ENCODE peak calls at places on chromosomes 13 and 19, in six cellular contexts. One of them, this sample, is unnamed. For H3K9me3, the result is how much of the 10 kb centered on the place peaks cover.

GRCh38 chr13:73337511-73337910 is 278.7 kb downstream of the KLF5 start:
- DNase-seq in HCT116: no peak
- DNase-seq in K562: no peak
- DNase-seq in heart right ventricle: no peak
- DNase-seq in mucosa of descending colon: no peak
- DNase-seq in cardiac muscle cell: no peak
- DNase-seq in this sample: no peak

GRCh38 chr13:44108345-44108858 is 228.7 kb downstream of the LACC1 start:
- DNase-seq in heart right ventricle: peak
- DNase-seq in HCT116: no peak
- DNase-seq in mucosa of descending colon: peak
- DNase-seq in cardiac muscle cell: no peak
- DNase-seq in K562: no peak
- DNase-seq in this sample: no peak

GRCh38 chr13:48412881-48413351 is at the start of gene LPAR6:
- DNase-seq in cardiac muscle cell: no peak
- DNase-seq in HCT116: no peak
- DNase-seq in heart right ventricle: peak
- DNase-seq in K562: no peak
- DNase-seq in mucosa of descending colon: no peak
- DNase-seq in this sample: peak

GRCh38 chr19:33421368-33421767 is 47.9 kb downstream of the CEBPG start:
- DNase-seq in mucosa of descending colon: peak
- DNase-seq in HCT116: no peak
- DNase-seq in K562: no peak
- DNase-seq in cardiac muscle cell: no peak
- DNase-seq in heart right ventricle: no peak
- DNase-seq in this sample: no peak

GRCh38 chr19:51366999-51367564 is 894 bp upstream of the ETFB start:
- DNase-seq in mucosa of descending colon: peak
- DNase-seq in K562: no peak
- DNase-seq in heart right ventricle: peak
- DNase-seq in cardiac muscle cell: peak
- DNase-seq in HCT116: no peak
- DNase-seq in this sample: no peak

GRCh38 chr19:38664503-38665211 is 17.2 kb downstream of the ACTN4 start:
- DNase-seq in cardiac muscle cell: peak
- DNase-seq in mucosa of descending colon: no peak
- DNase-seq in HCT116: no peak
- DNase-seq in K562: peak
- DNase-seq in heart right ventricle: no peak
- DNase-seq in this sample: no peak

GRCh38 chr19:48135411-48135810 is 24.8 kb upstream of the PLA2G4C start:
- DNase-seq in mucosa of descending colon: no peak
- DNase-seq in K562: peak
- DNase-seq in heart right ventricle: no peak
- DNase-seq in HCT116: no peak
- DNase-seq in cardiac muscle cell: no peak
- DNase-seq in this sample: no peak

GRCh38 chr13:33862006-33862405 is 44.1 kb downstream of the RFC3 start:
- DNase-seq in HCT116: no peak
- DNase-seq in heart right ventricle: no peak
- DNase-seq in K562: no peak
- DNase-seq in cardiac muscle cell: no peak
- DNase-seq in mucosa of descending colon: no peak
- DNase-seq in this sample: no peak

GRCh38 chr19:1400281-1401137 is 833 bp downstream of the GAMT start:
- DNase-seq in mucosa of descending colon: no peak
- DNase-seq in heart right ventricle: peak
- DNase-seq in K562: peak
- DNase-seq in HCT116: no peak
- DNase-seq in cardiac muscle cell: peak
- DNase-seq in this sample: peak

GRCh38 chr13:32639502-32640105 is 53.4 kb downstream of the PDS5B start:
- DNase-seq in K562: peak
- DNase-seq in heart right ventricle: peak
- DNase-seq in HCT116: peak
- DNase-seq in cardiac muscle cell: peak
- DNase-seq in mucosa of descending colon: no peak
- DNase-seq in this sample: peak

GRCh38 chr13:75365724-75366173 is 116.2 kb downstream of the TBC1D4 start:
- DNase-seq in HCT116: peak
- DNase-seq in K562: no peak
- DNase-seq in mucosa of descending colon: no peak
- DNase-seq in heart right ventricle: no peak
- DNase-seq in cardiac muscle cell: no peak
- DNase-seq in this sample: no peak

GRCh38 chr19:29478578-29479565 is 46.9 kb upstream of the VSTM2B start:
- DNase-seq in mucosa of descending colon: peak
- DNase-seq in K562: peak
- DNase-seq in cardiac muscle cell: peak
- DNase-seq in HCT116: peak
- DNase-seq in heart right ventricle: no peak
- DNase-seq in this sample: no peak

GRCh38 chr19:35869327-35870123 is 1.2 kb downstream of the APLP1 start:
- DNase-seq in mucosa of descending colon: peak
- DNase-seq in K562: peak
- DNase-seq in HCT116: peak
- DNase-seq in cardiac muscle cell: peak
- DNase-seq in heart right ventricle: peak
- DNase-seq in this sample: peak

GRCh38 chr19:34676697-34677385 is at the start of gene SCGB2B2:
- DNase-seq in K562: no peak
- DNase-seq in HCT116: peak
- DNase-seq in mucosa of descending colon: peak
- DNase-seq in heart right ventricle: peak
- DNase-seq in cardiac muscle cell: peak
- DNase-seq in this sample: no peak

GRCh38 chr19:2034729-2035589 is 16.1 kb downstream of the MKNK2 start:
- DNase-seq in mucosa of descending colon: peak
- DNase-seq in heart right ventricle: no peak
- DNase-seq in cardiac muscle cell: peak
- DNase-seq in HCT116: peak
- DNase-seq in K562: peak
- DNase-seq in this sample: peak

GRCh38 chr13:80989770-80990169 is 648.8 kb upstream of the SPRY2 start:
- DNase-seq in cardiac muscle cell: no peak
- DNase-seq in heart right ventricle: no peak
- DNase-seq in HCT116: no peak
- DNase-seq in mucosa of descending colon: no peak
- DNase-seq in K562: no peak
- DNase-seq in this sample: no peak

GRCh38 chr13:72805663-72806341 is 23.9 kb downstream of the PIBF1 start:
- DNase-seq in HCT116: no peak
- DNase-seq in cardiac muscle cell: no peak
- DNase-seq in heart right ventricle: no peak
- DNase-seq in K562: no peak
- DNase-seq in mucosa of descending colon: no peak
- DNase-seq in this sample: no peak

GRCh38 chr19:55261671-55262126 is 2.9 kb upstream of the PPP6R1 start:
- DNase-seq in mucosa of descending colon: no peak
- DNase-seq in cardiac muscle cell: no peak
- DNase-seq in K562: peak
- DNase-seq in heart right ventricle: no peak
- DNase-seq in HCT116: no peak
- DNase-seq in this sample: no peak

GRCh38 chr19:55494172-55494761 is 6.0 kb downstream of the SSC5D start:
- DNase-seq in mucosa of descending colon: no peak
- DNase-seq in cardiac muscle cell: no peak
- DNase-seq in K562: peak
- DNase-seq in heart right ventricle: peak
- DNase-seq in HCT116: no peak
- DNase-seq in this sample: peak

GRCh38 chr13:74661851-74662250 is 527.6 kb upstream of the KLF12 start:
- DNase-seq in cardiac muscle cell: no peak
- DNase-seq in K562: no peak
- DNase-seq in heart right ventricle: no peak
- DNase-seq in mucosa of descending colon: no peak
- DNase-seq in HCT116: no peak
- DNase-seq in this sample: no peak

GRCh38 chr19:1027953-1028902 is 1.8 kb downstream of the CNN2 start:
- DNase-seq in cardiac muscle cell: peak
- DNase-seq in HCT116: peak
- DNase-seq in heart right ventricle: peak
- DNase-seq in K562: peak
- DNase-seq in mucosa of descending colon: peak
- DNase-seq in this sample: peak

DNA sequence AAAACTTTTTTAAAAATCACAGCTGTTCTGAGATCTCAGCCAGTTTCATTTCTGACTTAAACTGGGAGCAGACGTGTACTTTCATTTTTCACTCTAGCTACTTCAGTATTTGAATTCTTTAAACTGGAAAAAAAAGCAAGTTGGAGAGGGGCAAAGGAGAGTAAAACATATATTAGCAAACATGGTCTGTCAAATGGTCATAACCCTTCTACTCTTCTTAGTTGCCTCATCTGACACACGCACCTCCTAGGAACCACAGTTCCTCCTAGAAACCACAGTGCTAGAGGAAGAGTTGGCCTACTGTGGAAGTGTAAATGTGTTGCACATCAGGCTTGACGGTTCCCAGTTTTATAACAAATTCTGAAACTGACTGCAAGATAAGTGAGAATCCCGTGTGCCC is 47.2 kb downstream of the TM9SF2 start:
- DNase-seq in cardiac muscle cell: no peak
- DNase-seq in HCT116: no peak
- DNase-seq in heart right ventricle: no peak
- DNase-seq in mucosa of descending colon: no peak
- DNase-seq in K562: no peak
- DNase-seq in this sample: no peak
- H3K9me3 ChIP-seq in cardiac muscle cell: under half
- H3K9me3 ChIP-seq in HCT116: under half
- H3K9me3 ChIP-seq in heart right ventricle: under half
- H3K9me3 ChIP-seq in mucosa of descending colon: under half
- H3K9me3 ChIP-seq in K562: under half
- H3K9me3 ChIP-seq in this sample: under half

GRCh38 chr19:46073268-46073922 is 32.6 kb upstream of the IGFL4 start:
- DNase-seq in mucosa of descending colon: no peak
- DNase-seq in HCT116: no peak
- DNase-seq in heart right ventricle: no peak
- DNase-seq in K562: no peak
- DNase-seq in cardiac muscle cell: no peak
- DNase-seq in this sample: no peak

GRCh38 chr19:46067691-46068090 is 26.9 kb upstream of the IGFL4 start:
- DNase-seq in heart right ventricle: no peak
- DNase-seq in K562: no peak
- DNase-seq in cardiac muscle cell: no peak
- DNase-seq in mucosa of descending colon: no peak
- DNase-seq in HCT116: no peak
- DNase-seq in this sample: no peak

GRCh38 chr19:46065486-46065885 is 24.7 kb upstream of the IGFL4 start:
- DNase-seq in K562: no peak
- DNase-seq in mucosa of descending colon: no peak
- DNase-seq in cardiac muscle cell: no peak
- DNase-seq in HCT116: no peak
- DNase-seq in heart right ventricle: no peak
- DNase-seq in this sample: no peak

GRCh38 chr19:46068345-46069258 is 27.8 kb upstream of the IGFL4 start:
- DNase-seq in mucosa of descending colon: no peak
- DNase-seq in heart right ventricle: no peak
- DNase-seq in HCT116: peak
- DNase-seq in cardiac muscle cell: no peak
- DNase-seq in K562: no peak
- DNase-seq in this sample: no peak

DNA sequence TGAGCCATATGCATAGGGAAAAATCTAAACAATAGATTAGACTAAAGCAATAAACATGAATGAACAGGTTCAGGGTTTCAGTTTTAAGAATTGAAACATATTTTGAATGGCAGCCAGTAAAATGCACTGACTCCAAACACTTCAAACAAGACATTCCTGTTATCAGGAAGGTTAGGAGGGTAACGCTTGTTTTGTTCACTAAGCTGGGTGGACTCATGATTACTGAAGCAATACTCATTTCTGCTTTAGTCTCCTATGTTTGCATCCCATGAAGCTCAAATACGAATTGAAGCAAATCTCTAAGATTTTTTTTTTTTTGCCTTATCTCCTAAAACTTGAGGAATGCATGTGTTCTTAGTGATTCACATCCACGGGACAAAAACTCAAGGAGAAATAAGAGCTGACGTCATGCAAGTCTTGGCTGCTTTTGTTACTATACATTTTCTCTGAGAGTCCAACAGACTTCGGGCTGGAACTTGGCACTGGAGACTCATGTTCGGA is 29.1 kb upstream of the IGFL4 start:
- DNase-seq in cardiac muscle cell: no peak
- DNase-seq in mucosa of descending colon: no peak
- DNase-seq in HCT116: no peak
- DNase-seq in K562: no peak
- DNase-seq in heart right ventricle: no peak
- DNase-seq in this sample: no peak
- H3K4me3 ChIP-seq in cardiac muscle cell: no peak
- H3K4me3 ChIP-seq in mucosa of descending colon: no peak
- H3K4me3 ChIP-seq in HCT116: no peak
- H3K4me3 ChIP-seq in K562: no peak
- H3K4me3 ChIP-seq in heart right ventricle: no peak
- H3K4me3 ChIP-seq in this sample: no peak

DNA sequence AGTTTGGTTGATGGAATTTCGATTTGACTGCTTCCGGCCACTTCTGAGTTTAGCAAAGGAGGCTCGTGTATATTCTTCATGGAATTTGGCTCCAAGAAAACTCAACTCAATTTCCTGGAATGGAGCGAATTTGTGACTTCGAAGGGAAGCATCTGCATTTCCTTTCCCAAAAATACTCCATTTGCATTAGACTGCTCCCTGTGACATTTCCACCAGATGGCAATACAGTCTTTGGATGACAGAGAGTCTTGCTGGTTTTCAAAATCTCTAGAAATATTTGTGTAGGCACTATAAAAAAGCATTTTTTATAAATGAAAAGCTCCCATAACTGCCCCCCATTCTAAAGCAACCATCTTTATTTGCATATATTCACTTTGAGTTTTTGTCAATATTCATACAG is 4.1 kb downstream of the C1QTNF9 start:
- DNase-seq in heart right ventricle: no peak
- DNase-seq in cardiac muscle cell: no peak
- DNase-seq in mucosa of descending colon: no peak
- DNase-seq in HCT116: no peak
- DNase-seq in K562: no peak
- DNase-seq in this sample: no peak
- TF ChIP-seq CTCF in heart right ventricle: peak
- TF ChIP-seq CTCF in cardiac muscle cell: peak
- TF ChIP-seq CTCF in mucosa of descending colon: no peak
- TF ChIP-seq CTCF in HCT116: peak
- TF ChIP-seq CTCF in K562: peak
- TF ChIP-seq CTCF in this sample: peak

GRCh38 chr13:50924025-50924424 is 14.4 kb downstream of the RNASEH2B start:
- DNase-seq in cardiac muscle cell: no peak
- DNase-seq in heart right ventricle: no peak
- DNase-seq in mucosa of descending colon: no peak
- DNase-seq in HCT116: no peak
- DNase-seq in K562: no peak
- DNase-seq in this sample: no peak
- H3K9me3 ChIP-seq in cardiac muscle cell: under half
- H3K9me3 ChIP-seq in heart right ventricle: under half
- H3K9me3 ChIP-seq in mucosa of descending colon: under half
- H3K9me3 ChIP-seq in HCT116: under half
- H3K9me3 ChIP-seq in K562: under half
- H3K9me3 ChIP-seq in this sample: under half

This sample was measured in psoas muscle.